ENCODE peak calls at places on chromosomes 6 and 20, in nine cellular contexts. W is hepatocyte, O is cardiac muscle cell, Z is stomach, P is neural crest cell, I is neural progenitor cell, C is AG09319, H is GM20000, K is AG09309. G is an unnamed sample.

GRCh38 chr6:39902136-39902535 is 32.1 kb downstream of the MOCS1 start:
- DNase-seq in K (no peak), Z (no peak), C (no peak), I (no peak), H (no peak), P (no peak), W (no peak), O (no peak), G (no peak)

GRCh38 chr6:19472850-19473249 is 364.3 kb upstream of the ID4 start:
- DNase-seq in C (no peak), K (no peak), P (no peak), H (no peak), Z (no peak), I (peak; percentile 15), W (no peak), O (no peak), G (peak; percentile 27)

GRCh38 chr20:53656653-53657288 is 63.1 kb upstream of the ZNF217 start:
- DNase-seq in K (peak; percentile 65), I (no peak), O (no peak), P (no peak), W (no peak), C (peak; percentile 44), H (no peak), Z (no peak), G (no peak)

GRCh38 chr6:43426928-43427405 is 374 bp upstream of the ABCC10 start:
- DNase-seq in Z (no peak), O (no peak), C (no peak), H (no peak), P (no peak), W (no peak), I (no peak), K (no peak), G (no peak)

GRCh38 chr6:134626131-134626530 is 308.2 kb upstream of the SGK1 start:
- DNase-seq in H (no peak), O (no peak), C (no peak), P (no peak), K (no peak), I (no peak), Z (no peak), W (no peak), G (no peak)

GRCh38 chr6:11702796-11703130 is 75.8 kb downstream of the ADTRP start:
- DNase-seq in C (no peak), O (no peak), W (peak; percentile 22), P (no peak), K (no peak), I (no peak), Z (peak; percentile 48), H (no peak), G (no peak)

GRCh38 chr20:10603971-10604864 is 69.6 kb downstream of the JAG1 start:
- DNase-seq in W (peak; percentile 57), K (peak; percentile 77), C (peak; percentile 62), H (no peak), Z (no peak), P (peak; percentile 31), I (peak; percentile 91), O (peak; percentile 55), G (peak; percentile 23)

GRCh38 chr6:156557269-156557885 is 219.8 kb upstream of the ARID1B start:
- DNase-seq in Z (peak; percentile 62), H (no peak), C (no peak), K (no peak), O (peak; percentile 9), I (peak; percentile 38), W (peak; percentile 63), P (no peak), G (no peak)

GRCh38 chr6:84508334-84508733 is 256.1 kb downstream of the TBX18 start:
- DNase-seq in W (no peak), P (no peak), C (no peak), O (no peak), I (no peak), H (no peak), K (no peak), Z (no peak), G (no peak)

GRCh38 chr6:13653296-13653695 is 38.2 kb downstream of the NOL7 start:
- DNase-seq in K (no peak), C (no peak), I (no peak), H (no peak), W (no peak), Z (no peak), O (no peak), P (no peak), G (no peak)

GRCh38 chr6:90039911-90040310 is 145.6 kb downstream of the GJA10 start:
- DNase-seq in O (no peak), Z (no peak), I (no peak), W (no peak), K (peak; percentile 57), H (no peak), C (no peak), P (no peak), G (no peak)

GRCh38 chr6:108562503-108562993 is 1.8 kb downstream of the FOXO3 start:
- DNase-seq in P (peak; percentile 23), Z (peak; percentile 71), W (peak; percentile 87), C (no peak), K (no peak), H (no peak), O (peak; percentile 72), I (peak; percentile 81), G (peak; percentile 76)

GRCh38 chr6:108564178-108564577 is 3.5 kb downstream of the FOXO3 start:
- DNase-seq in Z (no peak), H (no peak), P (no peak), K (peak; percentile 95), C (peak; percentile 80), W (no peak), O (no peak), I (no peak), G (no peak)

GRCh38 chr20:60851826-60852704 is 400.0 kb upstream of the CDH4 start:
- DNase-seq in K (no peak), W (peak; percentile 51), P (peak; percentile 42), C (no peak), H (no peak), I (peak; percentile 66), Z (no peak), O (peak; percentile 56), G (no peak)

GRCh38 chr20:25553819-25554296 is 31.5 kb downstream of the NINL start:
- DNase-seq in P (no peak), H (no peak), C (peak; percentile 78), O (no peak), K (no peak), I (no peak), W (peak; percentile 69), Z (no peak), G (no peak)

GRCh38 chr6:72032056-72032455 is 145.7 kb downstream of the RIMS1 start:
- DNase-seq in C (no peak), I (no peak), Z (no peak), K (no peak), O (no peak), P (no peak), W (no peak), H (no peak), G (peak; percentile 9)

GRCh38 chr20:41613321-41613720 is 4.9 kb downstream of the CHD6 start:
- DNase-seq in W (no peak), K (no peak), C (no peak), O (no peak), P (no peak), Z (no peak), H (no peak), I (no peak), G (no peak)

GRCh38 chr20:51382111-51382985 is 160.2 kb downstream of the NFATC2 start:
- DNase-seq in Z (no peak), P (no peak), C (no peak), O (no peak), I (no peak), H (no peak), W (no peak), K (no peak), G (no peak)
- TF ChIP-seq CTCF in Z (no peak), P (no peak), C (no peak), O (no peak), I (no peak), H (no peak), W (no peak), K (no peak), G (no peak)

GRCh38 chr6:107185570-107185969 is 70.3 kb upstream of the BEND3 start:
- DNase-seq in O (peak; percentile 65), I (peak; percentile 62), C (no peak), W (peak; percentile 49), H (no peak), K (no peak), Z (no peak), P (peak; percentile 3), G (no peak)
- TF ChIP-seq CTCF in O (peak; percentile 46), I (peak; percentile 51), C (peak; percentile 23), W (peak; percentile 58), H (no peak), K (peak; percentile 30), Z (no peak), P (no peak), G (no peak)

GRCh38 chr20:38726849-38727601 is 2.7 kb downstream of the SLC32A1 start:
- DNase-seq in C (no peak), O (peak; percentile 88), H (peak; percentile 62), P (peak; percentile 83), W (no peak), Z (no peak), K (no peak), I (peak; percentile 93), G (peak; percentile 39)
- TF ChIP-seq CTCF in C (no peak), O (peak; percentile 42), H (no peak), P (peak; percentile 47), W (peak; percentile 23), Z (no peak), K (no peak), I (peak; percentile 77), G (peak; percentile 17)

GRCh38 chr6:46334442-46334841 is 156.8 kb downstream of the RCAN2 start:
- DNase-seq in P (no peak), W (no peak), C (no peak), Z (no peak), O (no peak), H (no peak), K (no peak), I (no peak), G (no peak)
- TF ChIP-seq CTCF in P (no peak), W (no peak), C (no peak), Z (no peak), O (no peak), H (no peak), K (no peak), I (no peak), G (no peak)